ENCODE peak calls at places on chromosomes 11 and 22, in four cellular contexts. J is H9, C is RWPE1, A is OCI-LY7. Z is an unnamed sample.
A peak's percentile ranks its signal among the peaks of the same experiment; 100 is the strongest.

GRCh38 chr11:99098751-99099150 is 78.0 kb downstream of the CNTN5 start:
- DNase-seq in J (no peak), A (no peak), C (no peak), Z (no peak)

GRCh38 chr11:9664276-9665171 is 647 bp downstream of the SWAP70 start:
- DNase-seq in J (peak; percentile 39), A (peak; percentile 75), C (peak; percentile 52), Z (no peak)

GRCh38 chr22:43448048-43448447 is 36.2 kb downstream of the MPPED1 start:
- DNase-seq in J (peak; percentile 10), A (no peak), C (no peak), Z (no peak)

GRCh38 chr11:31940396-31941037 is 129.4 kb upstream of the PAX6 start:
- DNase-seq in J (no peak), A (no peak), C (no peak), Z (no peak)

GRCh38 chr11:63765688-63766241 is 2.8 kb downstream of the ZFTA start:
- DNase-seq in J (no peak), A (no peak), C (no peak), Z (no peak)

GRCh38 chr11:121367434-121367833 is 74.9 kb downstream of the SC5D start:
- DNase-seq in C (no peak), A (peak; percentile 95), J (no peak), Z (no peak)

GRCh38 chr11:29022676-29023075 is 914.5 kb downstream of the METTL15 start:
- DNase-seq in C (no peak), J (no peak), A (no peak), Z (no peak)

GRCh38 chr11:1669546-1670218 is 27.3 kb upstream of the KRTAP5-6 start:
- DNase-seq in C (no peak), J (no peak), A (no peak), Z (no peak)

GRCh38 chr11:7982582-7983119 is 4.5 kb upstream of the EIF3F start:
- DNase-seq in C (no peak), A (no peak), J (no peak), Z (no peak)

GRCh38 chr11:35662061-35662648 is 420 bp upstream of the TRIM44 start:
- DNase-seq in C (peak; percentile 17), J (no peak), A (no peak), Z (no peak)

GRCh38 chr11:128573674-128574073 is 13.7 kb downstream of the ETS1 start:
- DNase-seq in A (no peak), J (no peak), C (no peak), Z (no peak)

GRCh38 chr11:6705905-6706535 is 22.9 kb upstream of the MRPL17 start:
- DNase-seq in A (peak; percentile 58), J (peak; percentile 38), C (peak; percentile 44), Z (no peak)

GRCh38 chr11:19788435-19788834 is 75.8 kb downstream of the NAV2 start:
- DNase-seq in J (no peak), C (no peak), A (no peak), Z (no peak)

GRCh38 chr22:28955817-28956216 is 72.4 kb downstream of the ZNRF3 start:
- DNase-seq in A (peak; percentile 65), J (no peak), C (no peak), Z (no peak)

GRCh38 chr11:23564370-23564769 is 704.1 kb upstream of the CCDC179 start:
- DNase-seq in J (no peak), A (no peak), C (no peak), Z (no peak)

GRCh38 chr11:36362902-36363301 is 66.8 kb downstream of the PRR5L start:
- DNase-seq in J (no peak), C (no peak), A (no peak), Z (no peak)

GRCh38 chr11:93330446-93330984 is at the start of gene DEUP1:
- DNase-seq in A (no peak), J (peak; percentile 55), C (no peak), Z (peak; percentile 53)

GRCh38 chr11:117010808-117011540 is 87.3 kb downstream of the SIK3 start:
- DNase-seq in A (no peak), J (no peak), C (peak; percentile 92), Z (no peak)

GRCh38 chr22:43567691-43568308 is 156.0 kb downstream of the MPPED1 start:
- DNase-seq in J (no peak), A (no peak), C (no peak), Z (no peak)

GRCh38 chr11:111362887-111363411 is 16.1 kb downstream of the POU2AF1 start:
- DNase-seq in A (no peak), J (no peak), C (no peak), Z (no peak)

GRCh38 chr11:119108857-119109221 is 1.7 kb downstream of the C2CD2L start:
- DNase-seq in C (no peak), A (no peak), J (no peak), Z (no peak)

GRCh38 chr11:396948-397548 is 3.0 kb downstream of the PKP3 start:
- DNase-seq in J (no peak), A (no peak), C (no peak), Z (no peak)

GRCh38 chr22:20565079-20565734 is 57.8 kb downstream of the MED15 start:
- DNase-seq in J (no peak), A (no peak), C (no peak), Z (no peak)

GRCh38 chr22:36870250-36870649 is 9.4 kb downstream of the NCF4 start:
- DNase-seq in J (no peak), C (peak; percentile 52), A (no peak), Z (no peak)

GRCh38 chr22:33274941-33275443 is 216.8 kb upstream of the SYN3 start:
- DNase-seq in A (no peak), C (no peak), J (no peak), Z (no peak)

GRCh38 chr22:28440517-28441366 is 238.9 kb downstream of the TTC28 start:
- DNase-seq in J (no peak), C (no peak), A (no peak), Z (no peak)

GRCh38 chr11:8035225-8035846 is 45.7 kb upstream of the TUB start:
- DNase-seq in C (no peak), J (no peak), A (no peak), Z (no peak)

GRCh38 chr11:26065944-26066343 is 266.0 kb upstream of the ANO3 start:
- DNase-seq in J (no peak), A (no peak), C (no peak), Z (no peak)

GRCh38 chr22:27391092-27391770 is 410.3 kb downstream of the MN1 start:
- DNase-seq in A (no peak), J (no peak), C (no peak), Z (no peak)

GRCh38 chr11:66600219-66600923 is 7.4 kb downstream of the CCS start:
- DNase-seq in C (no peak), A (no peak), J (no peak), Z (no peak)

GRCh38 chr11:118290923-118291322 is 13.6 kb upstream of the CD3E start:
- DNase-seq in A (peak; percentile 34), J (peak; percentile 45), C (peak; percentile 62), Z (no peak)

GRCh38 chr11:34345012-34345804 is 12.6 kb downstream of the ABTB2 start:
- DNase-seq in J (peak; percentile 18), A (no peak), C (peak; percentile 85), Z (no peak)

GRCh38 chr22:23591203-23591791 is 11.2 kb upstream of the IGLL1 start:
- DNase-seq in J (peak; percentile 85), A (peak; percentile 66), C (peak; percentile 19), Z (peak; percentile 53)

GRCh38 chr11:47766363-47767227 is 546 bp downstream of the FNBP4 start:
- DNase-seq in C (peak; percentile 27), A (peak; percentile 76), J (no peak), Z (peak; percentile 57)

GRCh38 chr11:27506200-27507182 is at the start of gene LIN7C:
- DNase-seq in J (peak; percentile 97), A (peak; percentile 97), C (peak; percentile 97), Z (peak; percentile 87)
- TF ChIP-seq CTCF in J (peak; percentile 36), A (peak; percentile 39), C (no peak), Z (no peak)

GRCh38 chr22:19291580-19292261 is at the start of gene CLTCL1:
- DNase-seq in C (peak; percentile 88), J (peak; percentile 85), A (peak; percentile 82), Z (peak; percentile 79)
- TF ChIP-seq CTCF in C (no peak), J (no peak), A (no peak), Z (no peak)

GRCh38 chr11:15216678-15217077 is 102.0 kb downstream of the INSC start:
- DNase-seq in A (peak; percentile 7), C (peak; percentile 18), J (no peak), Z (no peak)
- TF ChIP-seq CTCF in A (peak; percentile 78), C (no peak), J (peak; percentile 73), Z (no peak)

GRCh38 chr11:62591448-62592215 is at the start of gene TUT1:
- DNase-seq in A (peak; percentile 100), J (peak; percentile 99), C (peak; percentile 89), Z (peak; percentile 94)
- TF ChIP-seq CTCF in A (peak; percentile 7), J (no peak), C (no peak), Z (no peak)

GRCh38 chr11:75595511-75595910 is 33.5 kb downstream of the SERPINH1 start:
- DNase-seq in J (no peak), C (no peak), A (no peak), Z (no peak)

GRCh38 chr11:75598900-75599299 is 36.8 kb downstream of the SERPINH1 start:
- DNase-seq in J (no peak), C (no peak), A (no peak), Z (no peak)

GRCh38 chr11:75596914-75597313 is 34.9 kb downstream of the SERPINH1 start:
- DNase-seq in J (no peak), A (no peak), C (no peak), Z (no peak)

GRCh38 chr11:75598264-75598663 is 36.2 kb downstream of the SERPINH1 start:
- DNase-seq in A (no peak), C (no peak), J (no peak), Z (no peak)

DNA sequence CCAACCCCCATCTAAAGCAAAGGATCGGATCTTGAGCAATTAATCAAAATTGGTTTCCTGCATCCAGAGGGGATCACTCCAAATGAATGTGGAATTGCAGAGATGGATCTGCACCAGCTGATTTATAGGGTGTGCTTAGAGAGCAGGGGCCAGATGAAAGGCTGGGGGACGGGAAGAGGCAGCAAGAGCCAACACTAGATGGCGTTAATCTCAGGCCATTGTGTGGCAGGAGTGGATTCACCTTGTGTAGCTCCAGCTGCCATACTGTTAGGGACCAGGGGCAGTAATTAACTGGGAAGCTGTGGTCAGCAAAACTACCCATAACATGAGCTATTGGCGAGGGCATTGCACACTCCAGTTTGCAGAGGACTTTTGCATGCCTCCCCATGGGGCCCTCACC is 35.6 kb downstream of the SERPINH1 start:
- DNase-seq in A (peak; percentile 39), J (peak; percentile 75), C (no peak), Z (no peak)
- TF ChIP-seq CTCF in A (peak; percentile 84), J (peak; percentile 86), C (peak; percentile 42), Z (no peak)

GRCh38 chr11:73481626-73482025 is 105.4 kb downstream of the RELT start:
- DNase-seq in A (no peak), J (no peak), C (no peak), Z (no peak)

GRCh38 chr11:73475549-73475948 is 99.3 kb downstream of the RELT start:
- DNase-seq in A (no peak), C (no peak), J (no peak), Z (no peak)

GRCh38 chr11:73477518-73477917 is 101.3 kb downstream of the RELT start:
- DNase-seq in A (no peak), J (no peak), C (no peak), Z (no peak)

GRCh38 chr11:73480677-73481076 is 104.5 kb downstream of the RELT start:
- DNase-seq in C (no peak), A (no peak), J (no peak), Z (no peak)

GRCh38 chr11:73478737-73479347 is 102.6 kb downstream of the RELT start:
- DNase-seq in C (peak; percentile 69), J (peak; percentile 31), A (peak; percentile 21), Z (no peak)
- TF ChIP-seq CTCF in C (peak; percentile 87), J (peak; percentile 93), A (peak; percentile 94), Z (peak; percentile 20)

Z was measured in mesothelial cell of epicardium.